ENCODE peak calls at places on chromosomes 6 and 20, in seven cellular contexts. Z is ascending aorta, B is lower lobe of right lung, O is neural crest cell, J is heart right ventricle, A is A549, C is thoracic aorta. Y is an unnamed sample.

GRCh38 chr20:17023811-17024210 is 203.0 kb upstream of the PCSK2 start:
- DNase-seq in B (peak; percentile 65), Z (no peak), J (no peak), C (no peak), A (no peak), O (no peak), Y (no peak)

GRCh38 chr6:9412951-9413559 is 977.7 kb upstream of the SLC35B3 start:
- DNase-seq in Z (no peak), A (no peak), C (no peak), B (no peak), O (no peak), J (peak; percentile 7), Y (no peak)

GRCh38 chr6:158816329-158816728 is 2.8 kb downstream of the EZR start:
- DNase-seq in J (no peak), Z (no peak), O (no peak), A (no peak), B (no peak), C (no peak), Y (no peak)

GRCh38 chr6:1016329-1017302 is 295.3 kb upstream of the FOXQ1 start:
- DNase-seq in O (no peak), J (no peak), C (no peak), A (no peak), Z (no peak), B (no peak), Y (no peak)

GRCh38 chr6:68069921-68070709 is 565.0 kb upstream of the ADGRB3 start:
- DNase-seq in Z (no peak), B (no peak), J (no peak), O (no peak), C (no peak), A (no peak), Y (no peak)

GRCh38 chr20:47487175-47487917 is 14.3 kb upstream of the NCOA3 start:
- DNase-seq in Z (no peak), A (no peak), B (no peak), O (no peak), J (no peak), C (no peak), Y (no peak)

GRCh38 chr6:157264701-157265100 is 58.6 kb downstream of the TMEM242 start:
- DNase-seq in C (no peak), O (no peak), J (no peak), A (no peak), B (no peak), Z (no peak), Y (no peak)

GRCh38 chr20:59010995-59011873 is 4.2 kb upstream of the CTSZ start:
- DNase-seq in A (no peak), O (no peak), B (no peak), Z (peak; percentile 74), C (no peak), J (peak; percentile 64), Y (no peak)

GRCh38 chr6:167056370-167056769 is 57.2 kb downstream of the CEP43 start:
- DNase-seq in O (no peak), B (no peak), A (no peak), J (no peak), C (no peak), Z (no peak), Y (no peak)

GRCh38 chr6:96923871-96924493 is 546 bp upstream of the KLHL32 start:
- DNase-seq in B (no peak), O (no peak), C (peak; percentile 12), Z (no peak), J (no peak), A (no peak), Y (no peak)

GRCh38 chr20:53739799-53740785 is 146.5 kb upstream of the ZNF217 start:
- DNase-seq in Z (no peak), O (no peak), J (no peak), C (no peak), A (no peak), B (no peak), Y (no peak)

GRCh38 chr6:17705778-17706579 is 746 bp downstream of the NUP153 start:
- DNase-seq in O (peak; percentile 48), J (peak; percentile 61), A (peak; percentile 48), B (peak; percentile 78), C (peak; percentile 6), Z (peak; percentile 82), Y (peak; percentile 33)

GRCh38 chr20:39862613-39863012 is 826.4 kb downstream of the MAFB start:
- DNase-seq in Z (no peak), O (no peak), J (no peak), A (no peak), B (no peak), C (no peak), Y (no peak)

GRCh38 chr20:63628246-63628975 is 1.5 kb upstream of the GMEB2 start:
- DNase-seq in O (no peak), C (no peak), Z (peak; percentile 82), B (peak; percentile 65), A (peak; percentile 89), J (peak; percentile 75), Y (no peak)

GRCh38 chr6:2978923-2979322 is 7.6 kb upstream of the SERPINB6 start:
- DNase-seq in J (no peak), A (no peak), O (no peak), C (no peak), B (no peak), Z (no peak), Y (no peak)

GRCh38 chr6:71400852-71401251 is 112.2 kb downstream of the OGFRL1 start:
- DNase-seq in O (no peak), Z (no peak), C (no peak), A (no peak), B (no peak), J (no peak), Y (no peak)

GRCh38 chr6:111651185-111652034 is 45.7 kb upstream of the TRAF3IP2 start:
- DNase-seq in J (no peak), Z (no peak), A (no peak), B (no peak), C (no peak), O (no peak), Y (no peak)

GRCh38 chr20:60046011-60046413 is 87.8 kb downstream of the CDH26 start:
- DNase-seq in A (no peak), B (no peak), C (no peak), O (no peak), J (no peak), Z (peak; percentile 37), Y (no peak)

GRCh38 chr6:169340395-169340794 is 86.7 kb upstream of the THBS2 start:
- DNase-seq in O (no peak), A (peak; percentile 46), J (no peak), B (peak; percentile 37), C (no peak), Z (peak; percentile 82), Y (no peak)

GRCh38 chr20:40811660-40812414 is 122.8 kb upstream of the MAFB start:
- DNase-seq in B (no peak), J (no peak), A (no peak), O (no peak), Z (no peak), C (no peak), Y (no peak)

GRCh38 chr20:20638877-20639276 is 73.6 kb downstream of the RALGAPA2 start:
- DNase-seq in B (no peak), C (no peak), A (no peak), J (no peak), Z (no peak), O (no peak), Y (no peak)

GRCh38 chr6:135651964-135652755 is 154.6 kb upstream of the AHI1 start:
- DNase-seq in B (no peak), O (no peak), J (no peak), Z (no peak), C (no peak), A (no peak), Y (no peak)

GRCh38 chr6:96162711-96163120 is 146.9 kb downstream of the FUT9 start:
- DNase-seq in A (no peak), J (no peak), Z (no peak), O (no peak), C (no peak), B (no peak), Y (no peak)

GRCh38 chr6:167113935-167114910 is 8.7 kb upstream of the CCR6 start:
- DNase-seq in B (no peak), Z (no peak), J (no peak), A (no peak), O (no peak), C (no peak), Y (no peak)

GRCh38 chr6:57432919-57433684 is 115.7 kb downstream of the PRIM2 start:
- DNase-seq in A (no peak), J (no peak), O (no peak), B (no peak), C (no peak), Z (no peak), Y (no peak)

GRCh38 chr20:32244150-32244823 is 33.2 kb upstream of the KIF3B start:
- DNase-seq in Z (no peak), B (no peak), C (no peak), O (no peak), J (no peak), A (no peak), Y (no peak)

GRCh38 chr6:128327890-128328289 is 192.5 kb downstream of the PTPRK start:
- DNase-seq in C (no peak), O (no peak), J (no peak), A (no peak), Z (no peak), B (no peak), Y (no peak)
- TF ChIP-seq CTCF in C (no peak), O (peak; percentile 59), J (peak; percentile 35), A (peak; percentile 17), Z (no peak), B (peak; percentile 48), Y (no peak)

GRCh38 chr6:77926198-77926752 is 273.4 kb downstream of the MEI4 start:
- DNase-seq in Z (no peak), O (no peak), A (no peak), J (no peak), B (no peak), C (no peak), Y (no peak)
- TF ChIP-seq CTCF in Z (no peak), O (peak; percentile 63), A (no peak), J (no peak), B (no peak), C (no peak), Y (no peak)

GRCh38 chr6:143232849-143233248 is 172.2 kb downstream of the AIG1 start:
- DNase-seq in C (no peak), J (no peak), A (peak; percentile 13), B (peak; percentile 50), Z (no peak), O (peak; percentile 14), Y (no peak)
- TF ChIP-seq CTCF in C (peak; percentile 47), J (peak; percentile 44), A (peak; percentile 25), B (peak; percentile 55), Z (peak; percentile 12), O (peak; percentile 63), Y (no peak)

GRCh38 chr20:18904624-18905023 is 91.0 kb downstream of the SCP2D1 start:
- DNase-seq in J (no peak), A (no peak), Z (no peak), C (no peak), B (no peak), O (no peak), Y (no peak)

GRCh38 chr20:18907353-18907752 is 93.8 kb downstream of the SCP2D1 start:
- DNase-seq in J (no peak), O (no peak), C (no peak), B (no peak), A (no peak), Z (no peak), Y (no peak)

GRCh38 chr20:18906046-18906445 is 92.5 kb downstream of the SCP2D1 start:
- DNase-seq in J (no peak), Z (no peak), B (no peak), A (no peak), O (no peak), C (no peak), Y (no peak)

GRCh38 chr20:18902181-18902725 is 88.7 kb downstream of the SCP2D1 start:
- DNase-seq in B (no peak), C (no peak), Z (no peak), J (no peak), A (no peak), O (no peak), Y (no peak)

GRCh38 chr20:18904192-18904591 is 90.6 kb downstream of the SCP2D1 start:
- DNase-seq in Z (no peak), O (no peak), C (no peak), B (no peak), J (no peak), A (no peak), Y (no peak)
- TF ChIP-seq CTCF in Z (no peak), O (no peak), C (no peak), B (no peak), J (no peak), A (no peak), Y (no peak)

Y was measured in omental fat pad.